ENCODE peak calls at places on chromosome 9, in six cellular contexts. X, B, G, E, I and O are unnamed samples. For H3K9me3, the result is how much of the 10 kb centered on the place peaks cover.

GRCh38 chr9:137953683-137954438 is 76.3 kb downstream of the CACNA1B start:
- DNase-seq in B (no peak), I (no peak), X (no peak), G (no peak), E (no peak), O (no peak)

GRCh38 chr9:130682490-130683121 is 11.0 kb upstream of the EXOSC2 start:
- DNase-seq in E (peak), B (peak), G (peak), I (peak), X (no peak), O (peak)

GRCh38 chr9:87687207-87687606 is 38.7 kb upstream of the CTSL start:
- DNase-seq in B (no peak), I (no peak), G (no peak), E (no peak), X (no peak), O (no peak)

GRCh38 chr9:134882204-134882785 is 1.7 kb downstream of the FCN2 start:
- DNase-seq in X (no peak), E (no peak), I (no peak), B (no peak), G (no peak), O (no peak)

GRCh38 chr9:76873821-76874220 is 32.1 kb downstream of the PRUNE2 start:
- DNase-seq in E (no peak), X (no peak), I (no peak), B (no peak), G (no peak), O (no peak)

GRCh38 chr9:74610523-74611061 is 113.5 kb downstream of the RORB start:
- DNase-seq in G (no peak), B (no peak), X (no peak), I (no peak), E (no peak), O (no peak)

GRCh38 chr9:107260437-107261081 is 22.5 kb upstream of the RAD23B start:
- DNase-seq in I (no peak), B (no peak), G (no peak), E (peak), X (no peak), O (no peak)

GRCh38 chr9:134226221-134226930 is 62.0 kb upstream of the RNU6ATAC start:
- DNase-seq in I (no peak), E (peak), X (no peak), G (peak), B (no peak), O (peak)

GRCh38 chr9:12859704-12860251 is 85.0 kb downstream of the LURAP1L start:
- DNase-seq in X (no peak), E (no peak), G (no peak), I (no peak), B (peak), O (no peak)

GRCh38 chr9:16347886-16348285 is 522.6 kb downstream of the BNC2 start:
- DNase-seq in G (no peak), X (no peak), B (no peak), I (no peak), E (no peak), O (no peak)

GRCh38 chr9:100100268-100100667 is 1.2 kb downstream of the INVS start:
- DNase-seq in I (no peak), X (no peak), G (no peak), E (no peak), B (no peak), O (no peak)

GRCh38 chr9:69905291-69905690 is 84.7 kb downstream of the CFAP95 start:
- DNase-seq in I (no peak), B (no peak), G (no peak), X (no peak), E (no peak), O (no peak)

GRCh38 chr9:93955356-93956182 is 414 bp upstream of the BARX1 start:
- DNase-seq in G (no peak), X (no peak), B (no peak), E (no peak), I (no peak), O (no peak)

GRCh38 chr9:132078369-132079356 is 1.0 kb downstream of the MED27 start:
- DNase-seq in E (no peak), G (peak), X (no peak), B (no peak), I (no peak), O (no peak)

GRCh38 chr9:130034570-130034969 is 8.4 kb downstream of the FNBP1 start:
- DNase-seq in B (no peak), I (no peak), E (no peak), G (no peak), X (no peak), O (no peak)

GRCh38 chr9:16178294-16178693 is 625.5 kb downstream of the CCDC171 start:
- DNase-seq in X (no peak), G (no peak), E (no peak), B (no peak), I (no peak), O (no peak)

GRCh38 chr9:135397142-135397541 is 82.4 kb upstream of the PPP1R26 start:
- DNase-seq in X (no peak), E (no peak), I (no peak), B (no peak), G (no peak), O (no peak)

GRCh38 chr9:135251331-135251761 is 163.9 kb downstream of the OLFM1 start:
- DNase-seq in X (no peak), I (no peak), B (no peak), E (no peak), G (no peak), O (no peak)

GRCh38 chr9:111120526-111120925 is 82.3 kb upstream of the LPAR1 start:
- DNase-seq in I (no peak), B (no peak), E (no peak), X (no peak), G (no peak), O (no peak)
- H3K9me3 ChIP-seq in I (under half), B (under half), E (under half), X (under half), G (under half), O (under half)

DNA sequence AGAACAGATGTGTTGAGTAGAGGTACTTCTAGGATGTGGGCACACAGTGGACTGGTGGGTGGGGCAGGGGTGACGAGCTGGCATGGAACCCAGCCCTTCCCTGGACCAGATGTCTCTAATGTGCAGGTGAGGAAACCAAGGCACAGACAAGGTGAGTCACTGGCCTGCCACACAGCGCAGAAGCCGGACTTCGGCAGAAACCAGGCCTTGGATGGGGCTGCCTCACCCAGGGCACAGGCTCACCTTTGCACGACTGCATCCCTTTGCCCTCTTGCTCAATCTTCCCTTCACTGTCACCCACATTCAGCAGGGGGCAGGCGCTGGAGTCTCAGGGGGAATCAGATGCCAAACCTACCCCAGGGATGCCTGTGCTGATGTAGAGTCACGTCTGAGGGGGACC is 65.4 kb upstream of the LMX1B start:
- DNase-seq in X (no peak), E (peak), G (no peak), B (no peak), I (no peak), O (no peak)
- TF ChIP-seq POLR2AphosphoS5 in X (no peak), E (no peak), G (no peak), B (no peak), I (no peak), O (no peak)

GRCh38 chr9:136901516-136902258 is 15.4 kb downstream of the TRAF2 start:
- DNase-seq in I (no peak), X (no peak), E (peak), G (peak), B (peak), O (peak)

GRCh38 chr9:136903041-136903554 is 16.8 kb downstream of the TRAF2 start:
- DNase-seq in I (no peak), G (peak), X (no peak), E (no peak), B (no peak), O (peak)

GRCh38 chr9:136900988-136901515 is 14.7 kb downstream of the TRAF2 start:
- DNase-seq in B (no peak), I (no peak), G (peak), E (no peak), X (no peak), O (peak)

GRCh38 chr9:136900556-136900955 is 14.2 kb downstream of the TRAF2 start:
- DNase-seq in B (no peak), E (no peak), I (no peak), G (no peak), X (no peak), O (no peak)

DNA sequence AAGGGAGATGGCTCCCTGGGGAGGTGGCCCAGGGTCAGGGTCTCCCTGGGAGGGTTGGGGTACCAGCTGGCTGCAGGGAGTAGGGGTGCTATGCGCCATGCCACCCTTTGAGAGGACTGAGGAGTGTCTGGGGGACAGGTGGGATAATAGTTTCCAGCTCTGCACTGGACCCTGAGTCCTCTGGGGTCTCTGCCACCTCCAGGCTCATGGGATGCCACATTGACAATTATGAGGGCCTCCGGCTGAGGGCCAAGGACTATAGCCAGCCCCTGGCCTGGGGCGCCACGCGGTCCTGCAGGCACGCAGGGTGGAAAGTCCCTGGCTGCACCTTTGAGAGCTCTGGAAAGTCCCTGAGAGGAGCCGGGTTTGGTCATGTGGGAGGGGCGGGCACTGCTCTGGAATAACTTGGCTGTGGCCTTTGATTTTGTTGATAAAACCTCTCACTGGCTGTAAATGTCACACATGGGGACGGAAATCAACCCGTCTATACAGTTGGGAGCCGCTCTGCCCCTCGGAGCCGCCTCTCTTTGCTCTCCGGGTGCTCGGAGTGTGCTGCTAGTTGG is 16.0 kb downstream of the TRAF2 start:
- DNase-seq in E (no peak), I (peak), B (no peak), G (peak), X (no peak), O (peak)
- H3K4me3 ChIP-seq in E (no peak), I (no peak), B (no peak), G (no peak), X (no peak), O (peak)

DNA sequence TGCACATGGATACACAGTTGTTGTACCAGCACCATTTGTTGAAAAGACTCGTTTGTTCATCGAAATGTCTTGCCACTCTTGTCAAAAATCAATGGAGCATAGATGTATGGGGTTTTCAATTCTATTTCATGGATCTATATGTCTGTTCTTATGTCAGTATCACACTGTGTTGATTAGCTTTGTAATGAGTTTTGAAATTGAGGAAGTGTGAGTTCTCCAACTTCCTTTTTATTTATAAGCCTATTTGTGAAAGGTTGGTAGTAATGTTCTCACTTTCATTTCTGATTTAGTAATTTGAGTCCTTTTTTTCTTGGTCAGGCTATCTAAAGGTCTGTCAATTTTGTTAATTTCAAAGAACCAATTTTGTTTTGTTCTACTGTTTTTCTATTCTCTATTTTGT is 26.1 kb downstream of the ZNF510 start:
- DNase-seq in G (no peak), B (no peak), E (no peak), I (no peak), X (no peak), O (no peak)
- H3K9me3 ChIP-seq in G (half or more), B (under half), E (half or more), I (half or more), X (under half), O (half or more)

GRCh38 chr9:104993291-104993963 is 65.5 kb upstream of the ABCA1 start:
- DNase-seq in B (no peak), G (peak), X (peak), E (peak), I (peak), O (peak)
- TF ChIP-seq POLR2AphosphoS5 in B (no peak), G (no peak), X (peak), E (no peak), I (peak), O (peak)

GRCh38 chr9:120434532-120434931 is 145.4 kb downstream of the CDK5RAP2 start:
- DNase-seq in G (no peak), I (no peak), E (no peak), B (no peak), X (no peak), O (no peak)
- H3K4me3 ChIP-seq in G (no peak), I (no peak), E (no peak), B (no peak), X (no peak), O (no peak)

GRCh38 chr9:2872307-2872940 is 28.5 kb upstream of the PUM3 start:
- DNase-seq in B (peak), X (no peak), I (no peak), E (peak), G (no peak), O (no peak)
- H3K9me3 ChIP-seq in B (under half), X (under half), I (under half), E (under half), G (under half), O (under half)

DNA sequence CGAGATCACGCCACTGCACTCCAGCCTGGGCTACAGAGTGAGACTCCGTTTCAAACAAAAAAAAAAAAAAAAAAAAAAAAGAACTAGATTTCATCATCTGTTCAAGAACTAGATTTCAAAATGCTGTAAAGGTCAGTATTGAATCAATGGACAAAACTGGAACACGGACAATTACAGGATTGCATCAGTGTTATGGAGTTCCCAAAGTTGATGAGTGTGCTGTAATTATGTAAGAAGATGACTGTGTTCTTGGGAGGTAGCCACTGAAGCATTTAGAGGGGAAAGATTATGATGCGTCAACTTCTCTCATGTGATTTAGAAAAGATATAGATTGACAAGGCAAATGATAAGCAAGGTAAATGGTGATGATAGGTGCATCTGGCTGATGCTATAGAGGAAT is 6.5 kb downstream of the FAM240B start:
- DNase-seq in I (no peak), X (no peak), G (no peak), B (no peak), E (no peak), O (no peak)
- TF ChIP-seq POLR2AphosphoS5 in I (no peak), X (no peak), G (peak), B (no peak), E (no peak), O (no peak)